ENCODE peak calls at places on chromosomes 3 and 15, in six cellular contexts. E is occipital lobe, B is H7, R is GM12891, O is mucosa of descending colon, L is cardiac septum. S is an unnamed sample.

GRCh38 chr3:16849240-16849639 is 35.5 kb upstream of the PLCL2 start:
- DNase-seq in E (peak; percentile 24), B (peak; percentile 25), R (no peak), O (peak; percentile 71), L (no peak), S (peak; percentile 60)

GRCh38 chr3:53860196-53860595 is 13.8 kb downstream of the IL17RB start:
- DNase-seq in E (no peak), B (no peak), R (no peak), O (no peak), L (no peak), S (no peak)

GRCh38 chr3:194986208-194987043 is 284.5 kb downstream of the XXYLT1 start:
- DNase-seq in E (no peak), B (peak; percentile 22), R (no peak), O (no peak), L (peak; percentile 83), S (no peak)

GRCh38 chr15:53305101-53305500 is 454.4 kb downstream of the WDR72 start:
- DNase-seq in E (no peak), B (no peak), R (no peak), O (no peak), L (no peak), S (no peak)

GRCh38 chr15:39232512-39232911 is 348.4 kb upstream of the THBS1 start:
- DNase-seq in E (no peak), B (no peak), R (no peak), O (no peak), L (no peak), S (no peak)

GRCh38 chr3:184341925-184342324 is 4.5 kb downstream of the FAM131A start:
- DNase-seq in E (no peak), B (no peak), R (no peak), O (peak; percentile 22), L (no peak), S (no peak)

GRCh38 chr3:142618917-142619401 is 22.8 kb downstream of the PLS1 start:
- DNase-seq in E (peak; percentile 8), B (no peak), R (no peak), O (no peak), L (no peak), S (no peak)

GRCh38 chr15:100115711-100116090 is 226.1 kb downstream of the ADAMTS17 start:
- DNase-seq in E (no peak), B (no peak), R (no peak), O (no peak), L (no peak), S (no peak)

GRCh38 chr3:37892917-37893595 is 31.4 kb downstream of the CTDSPL start:
- DNase-seq in E (no peak), B (no peak), R (no peak), O (peak; percentile 41), L (peak; percentile 81), S (no peak)

GRCh38 chr3:169662215-169663070 is 1.1 kb downstream of the MECOM start:
- DNase-seq in E (peak; percentile 11), B (peak; percentile 94), R (no peak), O (peak; percentile 89), L (peak; percentile 81), S (peak; percentile 94)

GRCh38 chr3:78050276-78051080 is 1010.6 kb downstream of the ROBO2 start:
- DNase-seq in E (no peak), B (no peak), R (no peak), O (no peak), L (no peak), S (no peak)

GRCh38 chr3:114336122-114336697 is 42.4 kb downstream of the TIGIT start:
- DNase-seq in E (no peak), B (no peak), R (no peak), O (no peak), L (no peak), S (no peak)

GRCh38 chr3:183178833-183179549 is 16.5 kb upstream of the LAMP3 start:
- DNase-seq in E (peak; percentile 56), B (peak; percentile 82), R (peak; percentile 61), O (peak; percentile 60), L (no peak), S (peak; percentile 87)

GRCh38 chr15:77027111-77027696 is 32.3 kb downstream of the PSTPIP1 start:
- DNase-seq in E (no peak), B (peak; percentile 33), R (no peak), O (no peak), L (peak; percentile 55), S (peak; percentile 44)

GRCh38 chr15:95843241-95843851 is 487.2 kb upstream of the NR2F2 start:
- DNase-seq in E (no peak), B (no peak), R (no peak), O (no peak), L (no peak), S (no peak)

GRCh38 chr3:135994708-135995335 is 29.3 kb downstream of the PPP2R3A start:
- DNase-seq in E (no peak), B (no peak), R (no peak), O (no peak), L (no peak), S (no peak)

GRCh38 chr15:74385442-74386132 is 18.1 kb upstream of the CYP11A1 start:
- DNase-seq in E (no peak), B (peak; percentile 66), R (no peak), O (peak; percentile 17), L (no peak), S (no peak)

GRCh38 chr3:17605032-17605431 is 137.4 kb downstream of the TBC1D5 start:
- DNase-seq in E (no peak), B (no peak), R (no peak), O (no peak), L (no peak), S (no peak)

GRCh38 chr3:195441971-195442572 is 748 bp downstream of the ACAP2 start:
- DNase-seq in E (peak; percentile 26), B (peak; percentile 77), R (no peak), O (peak; percentile 70), L (peak; percentile 81), S (peak; percentile 71)

GRCh38 chr3:72134989-72135451 is 350.1 kb upstream of the PROK2 start:
- DNase-seq in E (no peak), B (no peak), R (no peak), O (no peak), L (no peak), S (no peak)

GRCh38 chr3:78926523-78926922 is 841.3 kb downstream of the ROBO1 start:
- DNase-seq in E (no peak), B (no peak), R (no peak), O (no peak), L (no peak), S (no peak)

GRCh38 chr15:40925863-40926658 is 3.1 kb upstream of the DLL4 start:
- DNase-seq in E (no peak), B (peak; percentile 90), R (no peak), O (peak; percentile 70), L (no peak), S (peak; percentile 86)

GRCh38 chr15:60426870-60427528 is 29.2 kb upstream of the ANXA2 start:
- DNase-seq in E (no peak), B (no peak), R (no peak), O (no peak), L (no peak), S (no peak)

GRCh38 chr3:136949708-136950107 is 8.1 kb upstream of the IL20RB start:
- DNase-seq in E (no peak), B (no peak), R (no peak), O (no peak), L (no peak), S (no peak)

GRCh38 chr3:52356126-52356525 is 40.0 kb downstream of the DNAH1 start:
- DNase-seq in E (no peak), B (no peak), R (no peak), O (no peak), L (no peak), S (no peak)

GRCh38 chr15:58545307-58546065 is 113.7 kb downstream of the LIPC start:
- DNase-seq in E (no peak), B (no peak), R (no peak), O (no peak), L (peak; percentile 39), S (peak; percentile 22)

GRCh38 chr3:107589454-107589853 is 66.7 kb downstream of the BBX start:
- DNase-seq in E (no peak), B (no peak), R (no peak), O (no peak), L (no peak), S (no peak)

GRCh38 chr3:159852821-159853505 is 135.7 kb upstream of the IL12A start:
- DNase-seq in E (peak; percentile 52), B (peak; percentile 49), R (no peak), O (no peak), L (peak; percentile 91), S (peak; percentile 84)

GRCh38 chr15:66838671-66839239 is 136.7 kb downstream of the SMAD6 start:
- DNase-seq in E (no peak), B (peak; percentile 68), R (no peak), O (no peak), L (no peak), S (peak; percentile 67)

GRCh38 chr15:38254065-38254883 is 1.6 kb downstream of the SPRED1 start:
- DNase-seq in E (peak; percentile 34), B (peak; percentile 10), R (no peak), O (peak; percentile 38), L (no peak), S (peak; percentile 61)

GRCh38 chr3:13135811-13136321 is 62.6 kb upstream of the IQSEC1 start:
- DNase-seq in E (no peak), B (no peak), R (no peak), O (no peak), L (peak; percentile 59), S (peak; percentile 49)

GRCh38 chr15:60573936-60574335 is 95.0 kb upstream of the ICE2 start:
- DNase-seq in E (no peak), B (no peak), R (no peak), O (no peak), L (no peak), S (no peak)

GRCh38 chr3:179666436-179667035 is 13.7 kb downstream of the USP13 start:
- DNase-seq in E (peak; percentile 10), B (no peak), R (no peak), O (no peak), L (peak; percentile 82), S (peak; percentile 69)

GRCh38 chr3:121995190-121996137 is 26.6 kb downstream of the ILDR1 start:
- DNase-seq in E (no peak), B (peak; percentile 77), R (no peak), O (peak; percentile 61), L (no peak), S (peak; percentile 91)

GRCh38 chr3:60240558-60240957 is 1010.7 kb downstream of the FHIT start:
- DNase-seq in E (no peak), B (peak; percentile 7), R (no peak), O (no peak), L (no peak), S (peak; percentile 40)

GRCh38 chr15:67110958-67111864 is 45.8 kb downstream of the SMAD3 start:
- DNase-seq in E (no peak), B (no peak), R (no peak), O (no peak), L (no peak), S (no peak)

GRCh38 chr15:66142341-66142740 is 111.2 kb downstream of the MEGF11 start:
- DNase-seq in E (peak; percentile 29), B (no peak), R (no peak), O (no peak), L (no peak), S (no peak)

GRCh38 chr3:18127181-18127863 is 297.8 kb downstream of the SATB1 start:
- DNase-seq in E (no peak), B (no peak), R (peak; percentile 12), O (no peak), L (no peak), S (no peak)

S was measured in endodermal cell.